ENCODE peak calls at places on chromosomes 13 and 19, in four cellular contexts. G is lower leg skin; V is stimulated activated naive CD8-positive, alpha-beta T cell treated with anti-CD3 and anti-CD28 coated beads, Interleukin-15, amount 100 ng/mL, for 72 hours; I is amygdala. H is an unnamed sample.

GRCh38 chr13:73212482-73212881 is 153.7 kb downstream of the KLF5 start:
- DNase-seq in G (no peak), V (no peak), I (no peak), H (no peak)

GRCh38 chr19:41860419-41861097 is 503 bp downstream of the RPS19 start:
- DNase-seq in G (peak), V (peak), I (no peak), H (no peak)

GRCh38 chr19:12899891-12900518 is 9.0 kb downstream of the GCDH start:
- DNase-seq in G (no peak), V (peak), I (no peak), H (no peak)

GRCh38 chr13:23992722-23993438 is 95.6 kb upstream of the C1QTNF9B start:
- DNase-seq in G (no peak), V (no peak), I (peak), H (no peak)

GRCh38 chr13:49594576-49594975 is 9.2 kb upstream of the RCBTB1 start:
- DNase-seq in G (no peak), V (no peak), I (no peak), H (no peak)

GRCh38 chr13:101309014-101309619 is 107.2 kb downstream of the NALCN start:
- DNase-seq in G (no peak), V (no peak), I (no peak), H (no peak)

GRCh38 chr13:27001705-27002104 is 169.9 kb downstream of the USP12 start:
- DNase-seq in G (no peak), V (no peak), I (no peak), H (no peak)

GRCh38 chr13:105334211-105334610 is 1201.3 kb downstream of the EFNB2 start:
- DNase-seq in G (no peak), V (no peak), I (no peak), H (no peak)

GRCh38 chr19:38032951-38033350 is 125.9 kb downstream of the SIPA1L3 start:
- DNase-seq in G (no peak), V (no peak), I (no peak), H (no peak)

GRCh38 chr19:9073806-9074205 is 13.1 kb upstream of the OR1M1 start:
- DNase-seq in G (no peak), V (no peak), I (no peak), H (no peak)

GRCh38 chr13:79434578-79434977 is 28.5 kb upstream of the RBM26 start:
- DNase-seq in G (no peak), V (no peak), I (no peak), H (no peak)

GRCh38 chr19:14218615-14219330 is 12.8 kb upstream of the ADGRL1 start:
- DNase-seq in G (no peak), V (no peak), I (no peak), H (no peak)

GRCh38 chr19:16377521-16377920 is 52.9 kb downstream of the KLF2 start:
- DNase-seq in G (no peak), V (no peak), I (no peak), H (peak)

GRCh38 chr19:15426485-15427349 is 7.9 kb upstream of the AKAP8L start:
- DNase-seq in G (no peak), V (no peak), I (no peak), H (no peak)

GRCh38 chr13:93559718-93560117 is 333.1 kb downstream of the GPC6 start:
- DNase-seq in G (no peak), V (no peak), I (no peak), H (no peak)

GRCh38 chr19:46495789-46496099 is at the start of gene PNMA8B:
- DNase-seq in G (no peak), V (peak), I (peak), H (peak)

GRCh38 chr19:1508507-1508856 is 4.3 kb downstream of the ADAMTSL5 start:
- DNase-seq in G (no peak), V (no peak), I (no peak), H (no peak)

GRCh38 chr19:41233748-41234240 is 14.8 kb downstream of the AXL start:
- DNase-seq in G (no peak), V (no peak), I (no peak), H (no peak)

GRCh38 chr13:74077375-74077774 is 56.8 kb downstream of the KLF12 start:
- DNase-seq in G (no peak), V (no peak), I (no peak), H (no peak)

GRCh38 chr13:29763426-29764180 is 86.8 kb downstream of the UBL3 start:
- DNase-seq in G (no peak), V (no peak), I (no peak), H (no peak)

GRCh38 chr13:98449273-98449672 is 127.6 kb downstream of the STK24 start:
- DNase-seq in G (no peak), V (no peak), I (no peak), H (no peak)

GRCh38 chr13:95833713-95834112 is 156.8 kb downstream of the DNAJC3 start:
- DNase-seq in G (no peak), V (no peak), I (no peak), H (no peak)

GRCh38 chr13:20197361-20197834 is 4.7 kb upstream of the GJB2 start:
- DNase-seq in G (no peak), V (no peak), I (no peak), H (no peak)

GRCh38 chr13:41496420-41497234 is 39.3 kb downstream of the RGCC start:
- DNase-seq in G (no peak), V (no peak), I (no peak), H (no peak)

GRCh38 chr19:19087676-19088075 is 23.9 kb downstream of the SLC25A42 start:
- DNase-seq in G (no peak), V (no peak), I (no peak), H (no peak)

GRCh38 chr13:60165391-60166099 is 1.8 kb upstream of the DIAPH3 start:
- DNase-seq in G (no peak), V (no peak), I (no peak), H (no peak)

GRCh38 chr19:35216026-35216832 is 12.3 kb downstream of the FAM187B start:
- DNase-seq in G (no peak), V (no peak), I (no peak), H (no peak)

GRCh38 chr13:41603917-41604316 is 146.6 kb downstream of the RGCC start:
- DNase-seq in G (no peak), V (no peak), I (no peak), H (no peak)

GRCh38 chr19:49871349-49871985 is 4.1 kb upstream of the PNKP start:
- DNase-seq in G (no peak), V (no peak), I (no peak), H (no peak)

GRCh38 chr13:27858046-27858445 is 61.8 kb upstream of the PDX1 start:
- DNase-seq in G (no peak), V (no peak), I (no peak), H (no peak)

GRCh38 chr13:109330941-109331340 is 455.4 kb downstream of the IRS2 start:
- DNase-seq in G (no peak), V (no peak), I (no peak), H (no peak)

GRCh38 chr19:3468211-3468610 is 12.1 kb downstream of the SMIM24 start:
- DNase-seq in G (no peak), V (no peak), I (no peak), H (no peak)

GRCh38 chr19:33462112-33462726 is 59.4 kb downstream of the PEPD start:
- DNase-seq in G (no peak), V (no peak), I (no peak), H (no peak)

GRCh38 chr13:63408227-63409202 is 1992.9 kb upstream of the PCDH20 start:
- DNase-seq in G (no peak), V (no peak), I (no peak), H (no peak)

GRCh38 chr13:71611292-71611691 is 255.7 kb downstream of the DACH1 start:
- DNase-seq in G (no peak), V (no peak), I (no peak), H (no peak)

GRCh38 chr19:54449701-54450069 is 686 bp downstream of the LENG8 start:
- DNase-seq in G (no peak), V (no peak), I (no peak), H (no peak)

GRCh38 chr19:7297742-7298141 is 3.5 kb upstream of the INSR start:
- DNase-seq in G (no peak), V (no peak), I (no peak), H (no peak)

GRCh38 chr19:11578342-11579142 is 1.1 kb upstream of the ACP5 start:
- DNase-seq in G (peak), V (no peak), I (no peak), H (peak)

H was measured in activated naive CD8-positive, alpha-beta T cell treated with anti-CD3 and anti-CD28 coated beads, Interleukin-2, amount 10 ng/mL, durations not matched to agents 7 days and 5 days.